ENCODE peak calls at places on chromosomes 13 and 19, in six cellular contexts. V, R, N, I, E and A are unnamed samples.

GRCh38 chr13:82717249-82717648 is 1165.0 kb downstream of the SLITRK1 start:
- DNase-seq in E (no peak), V (no peak), R (no peak), I (no peak), N (peak; percentile 56), A (no peak)

GRCh38 chr13:49220856-49221614 is 897 bp downstream of the MLNR start:
- DNase-seq in I (no peak), V (no peak), N (no peak), E (no peak), R (no peak), A (no peak)

GRCh38 chr19:15836595-15837398 is 21.3 kb upstream of the OR10H1 start:
- DNase-seq in N (peak; percentile 96), R (peak; percentile 96), I (peak; percentile 99), E (peak; percentile 96), V (peak; percentile 97), A (peak; percentile 93)

GRCh38 chr13:28318418-28318995 is 176.4 kb downstream of the FLT1 start:
- DNase-seq in V (no peak), I (no peak), N (no peak), R (no peak), E (no peak), A (no peak)

GRCh38 chr13:113297370-113297871 is 382 bp downstream of the LAMP1 start:
- DNase-seq in R (no peak), E (peak; percentile 26), N (no peak), V (no peak), I (peak; percentile 77), A (no peak)

GRCh38 chr19:29943615-29944014 is 1.6 kb downstream of the URI1 start:
- DNase-seq in E (no peak), I (no peak), V (no peak), N (no peak), R (no peak), A (no peak)

GRCh38 chr19:30686252-30686762 is 314.1 kb downstream of the ZNF536 start:
- DNase-seq in I (peak; percentile 46), N (no peak), R (no peak), V (no peak), E (no peak), A (no peak)

GRCh38 chr13:111216166-111216960 is 101.3 kb downstream of the ARHGEF7 start:
- DNase-seq in V (peak; percentile 63), E (no peak), N (peak; percentile 18), R (no peak), I (no peak), A (no peak)

GRCh38 chr19:58361900-58362271 is 665 bp downstream of the ZNF497 start:
- DNase-seq in R (peak; percentile 46), V (peak; percentile 69), E (peak; percentile 51), I (no peak), N (peak; percentile 36), A (no peak)

GRCh38 chr13:19927117-19927734 is 31.3 kb upstream of the ZMYM2 start:
- DNase-seq in E (no peak), N (peak; percentile 71), I (no peak), R (peak; percentile 62), V (no peak), A (peak; percentile 31)

GRCh38 chr13:99955747-99956472 is 15.7 kb downstream of the ZIC5 start:
- DNase-seq in E (no peak), R (no peak), N (no peak), V (no peak), I (no peak), A (no peak)

GRCh38 chr13:45333973-45334922 is 6.7 kb downstream of the TPT1 start:
- DNase-seq in I (no peak), R (no peak), E (no peak), N (peak; percentile 31), V (no peak), A (no peak)

GRCh38 chr19:5988520-5989387 is 10.8 kb upstream of the RANBP3 start:
- DNase-seq in N (peak; percentile 34), R (no peak), V (no peak), I (no peak), E (no peak), A (no peak)

GRCh38 chr13:33372251-33372919 is 86.8 kb upstream of the STARD13 start:
- DNase-seq in V (no peak), I (no peak), E (no peak), R (no peak), N (no peak), A (no peak)

GRCh38 chr19:33458807-33459206 is 62.8 kb downstream of the PEPD start:
- DNase-seq in N (no peak), R (no peak), V (no peak), I (peak; percentile 19), E (no peak), A (no peak)

GRCh38 chr19:30535011-30535410 is 162.8 kb downstream of the ZNF536 start:
- DNase-seq in V (no peak), R (no peak), E (no peak), N (no peak), I (no peak), A (no peak)

GRCh38 chr19:30267332-30267731 is 104.9 kb upstream of the ZNF536 start:
- DNase-seq in R (no peak), V (no peak), I (no peak), N (no peak), E (no peak), A (no peak)

GRCh38 chr19:49355890-49356289 is 6.3 kb downstream of the TEAD2 start:
- DNase-seq in E (no peak), I (peak; percentile 81), N (no peak), R (no peak), V (no peak), A (no peak)

GRCh38 chr13:75876371-75877050 is 240.4 kb downstream of the LMO7 start:
- DNase-seq in V (peak; percentile 77), R (peak; percentile 60), E (peak; percentile 52), N (peak; percentile 72), I (peak; percentile 67), A (peak; percentile 17)

GRCh38 chr19:6952956-6953355 is 65.6 kb downstream of the ADGRE1 start:
- DNase-seq in I (no peak), R (no peak), E (no peak), V (no peak), N (no peak), A (no peak)

GRCh38 chr13:99154064-99154463 is 46.6 kb upstream of the UBAC2 start:
- DNase-seq in N (no peak), I (no peak), E (no peak), R (no peak), V (no peak), A (no peak)

GRCh38 chr13:21365574-21365973 is 93.5 kb downstream of the ZDHHC20 start:
- DNase-seq in E (no peak), N (no peak), V (no peak), R (no peak), I (no peak), A (no peak)

GRCh38 chr13:45327253-45327954 is 13.6 kb downstream of the TPT1 start:
- DNase-seq in E (no peak), R (no peak), I (no peak), V (no peak), N (peak; percentile 12), A (no peak)

GRCh38 chr13:97179501-97179900 is 42.6 kb upstream of the MBNL2 start:
- DNase-seq in E (no peak), V (peak; percentile 81), R (no peak), I (no peak), N (peak; percentile 38), A (no peak)

GRCh38 chr13:113084094-113084942 is 21.3 kb upstream of the F7 start:
- DNase-seq in R (no peak), E (no peak), V (no peak), N (no peak), I (no peak), A (no peak)

GRCh38 chr19:3881272-3882040 is 971 bp downstream of the ATCAY start:
- DNase-seq in V (no peak), R (no peak), N (no peak), I (no peak), E (no peak), A (no peak)

GRCh38 chr19:3882041-3882384 is 1.5 kb downstream of the ATCAY start:
- DNase-seq in E (no peak), R (no peak), V (no peak), N (no peak), I (no peak), A (no peak)

GRCh38 chr19:3880471-3881271 is at the start of gene ATCAY:
- DNase-seq in V (no peak), N (no peak), E (no peak), R (no peak), I (no peak), A (no peak)

GRCh38 chr19:3879656-3880055 is 829 bp upstream of the ATCAY start:
- DNase-seq in N (no peak), V (no peak), E (no peak), R (no peak), I (no peak), A (no peak)
- TF ChIP-seq CTCF in N (no peak), V (no peak), E (no peak), R (no peak), I (no peak), A (no peak)

GRCh38 chr13:41053384-41053826 is 7.9 kb upstream of the WBP4 start:
- DNase-seq in V (no peak), N (peak; percentile 48), R (no peak), I (no peak), E (no peak), A (no peak)
- H3K4me3 ChIP-seq in V (no peak overlapping the region), N (peak overlapping the region; percentile 10), R (no peak overlapping the region), I (no peak overlapping the region), E (no peak overlapping the region), A (no peak overlapping the region)

DNA sequence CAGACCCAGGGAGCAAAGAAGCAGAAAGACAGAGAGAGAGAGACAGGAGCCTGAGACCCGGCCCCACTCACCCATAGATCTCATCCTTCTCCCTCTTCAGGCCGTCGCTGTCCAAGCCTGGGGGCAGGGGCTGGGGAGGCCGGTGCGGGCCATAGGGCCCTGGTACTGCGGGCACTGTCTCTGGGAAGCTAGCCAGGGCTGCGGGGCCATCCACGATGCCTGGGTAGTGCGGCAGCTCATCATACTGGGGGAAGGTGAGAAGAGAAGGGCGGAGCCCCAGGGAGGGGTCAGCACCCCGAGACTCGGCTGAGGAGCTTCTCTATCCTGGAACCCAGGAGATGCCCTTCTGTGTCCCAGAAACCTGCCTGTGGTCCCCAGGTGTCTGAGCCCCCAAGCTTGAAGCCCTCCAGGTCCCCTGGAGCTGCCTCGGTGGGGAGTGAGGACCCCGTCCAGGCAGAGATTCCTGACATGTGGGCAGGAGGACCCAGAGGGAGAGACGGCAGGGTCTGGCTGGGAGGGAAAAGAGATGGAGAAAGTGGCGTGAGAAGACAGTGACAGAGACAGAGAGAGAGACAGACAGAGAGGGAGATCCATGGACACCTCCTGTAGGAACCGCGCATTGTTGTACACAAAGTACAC is 2.1 kb downstream of the MEIS3 start:
- DNase-seq in V (no peak), R (no peak), E (no peak), I (no peak), N (no peak), A (no peak)
- TF ChIP-seq CTCF in V (no peak), R (no peak), E (no peak), I (no peak), N (no peak), A (no peak)

DNA sequence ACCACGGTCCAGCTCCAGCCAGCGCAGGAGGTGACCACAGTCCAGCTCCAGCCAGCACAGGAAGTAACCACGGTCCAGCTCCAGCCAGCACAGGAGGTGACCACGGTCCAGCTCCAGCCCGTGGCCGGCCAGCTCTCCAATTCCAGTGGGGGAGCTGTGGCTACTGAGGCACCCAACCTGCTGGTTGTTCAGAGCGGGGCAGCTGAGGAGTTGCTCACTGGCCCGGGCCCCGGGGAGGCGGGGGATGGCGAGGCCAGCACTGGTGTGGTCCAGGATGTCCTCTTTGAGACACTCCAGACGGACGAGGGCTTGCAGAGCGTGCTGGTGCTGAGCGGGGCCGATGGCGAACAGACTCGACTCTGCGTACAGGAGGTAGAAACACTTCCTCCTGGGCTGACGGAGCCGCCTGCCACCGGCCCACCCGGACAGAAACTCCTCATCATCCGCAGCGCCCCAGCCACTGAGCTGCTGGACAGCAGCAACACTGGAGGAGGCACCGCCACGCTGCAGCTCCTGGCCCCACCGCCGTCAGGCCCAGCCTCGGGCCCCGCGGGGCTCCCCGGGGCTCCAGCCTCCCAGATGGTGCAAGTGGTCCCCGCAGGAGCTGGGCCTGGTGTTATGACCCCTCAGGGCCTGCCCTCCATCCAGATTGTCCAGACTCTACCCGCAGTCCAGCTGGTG is 1.2 kb upstream of the NAT14 start:
- DNase-seq in R (no peak), N (no peak), I (peak; percentile 69), E (no peak), V (no peak), A (no peak)
- H3K4me3 ChIP-seq in R (no peak overlapping the region), N (peak overlapping the region; percentile 72), I (no peak overlapping the region), E (no peak overlapping the region), V (peak overlapping the region; percentile 90), A (no peak overlapping the region)